ENCODE peak calls at places on chromosomes 16 and 17, in six cellular contexts. Z is fibroblast of pulmonary artery, L is neural progenitor cell, J is left ventricle myocardium inferior, D is uterus, N is suprapubic skin. B is an unnamed sample.

GRCh38 chr17:43840814-43841213 is 6.2 kb upstream of the CD300LG start:
- DNase-seq in Z (peak), L (peak), J (no peak), D (no peak), N (no peak), B (no peak)

GRCh38 chr17:20284018-20284417 is 183.3 kb downstream of the LGALS9B start:
- DNase-seq in Z (no peak), L (peak), J (no peak), D (no peak), N (no peak), B (no peak)

GRCh38 chr16:588639-588888 is 1.3 kb upstream of the RAB40C start:
- DNase-seq in Z (peak), L (peak), J (no peak), D (no peak), N (no peak), B (no peak)

GRCh38 chr16:57091200-57091989 is 988 bp upstream of the CPNE2 start:
- DNase-seq in Z (peak), L (peak), J (peak), D (peak), N (no peak), B (peak)

GRCh38 chr17:71237903-71238538 is 882.8 kb upstream of the SOX9 start:
- DNase-seq in Z (peak), L (no peak), J (no peak), D (no peak), N (no peak), B (no peak)

GRCh38 chr16:84526794-84527485 is 22.5 kb upstream of the MEAK7 start:
- DNase-seq in Z (no peak), L (peak), J (peak), D (peak), N (no peak), B (no peak)

GRCh38 chr17:67123692-67124091 is 79.3 kb downstream of the CACNG1 start:
- DNase-seq in Z (no peak), L (no peak), J (no peak), D (no peak), N (no peak), B (no peak)

GRCh38 chr17:43891851-43892671 is 15.3 kb downstream of the MPP2 start:
- DNase-seq in Z (no peak), L (no peak), J (no peak), D (no peak), N (no peak), B (no peak)

GRCh38 chr17:6243186-6243585 is 173.0 kb downstream of the WSCD1 start:
- DNase-seq in Z (no peak), L (no peak), J (no peak), D (no peak), N (no peak), B (no peak)

GRCh38 chr16:47016700-47017133 is 43.2 kb upstream of the DNAJA2 start:
- DNase-seq in Z (peak), L (no peak), J (no peak), D (no peak), N (no peak), B (no peak)

GRCh38 chr16:57165483-57165882 is 20.4 kb downstream of the PSME3IP1 start:
- DNase-seq in Z (no peak), L (no peak), J (no peak), D (no peak), N (no peak), B (no peak)

GRCh38 chr17:8463089-8463488 is 27.4 kb downstream of the NDEL1 start:
- DNase-seq in Z (no peak), L (no peak), J (no peak), D (no peak), N (no peak), B (no peak)

GRCh38 chr16:21097151-21097550 is 53.5 kb downstream of the DNAH3 start:
- DNase-seq in Z (peak), L (no peak), J (no peak), D (no peak), N (no peak), B (no peak)

GRCh38 chr17:49210158-49211029 is at the start of the genes ABI3 and GNGT2:
- DNase-seq in Z (peak), L (no peak), J (peak), D (peak), N (no peak), B (no peak)

GRCh38 chr17:72618018-72618509 is 474.4 kb downstream of the SLC39A11 start:
- DNase-seq in Z (peak), L (peak), J (no peak), D (no peak), N (peak), B (no peak)

GRCh38 chr16:70161350-70161749 is 12.2 kb upstream of the CLEC18C start:
- DNase-seq in Z (no peak), L (no peak), J (no peak), D (no peak), N (peak), B (no peak)

GRCh38 chr16:86567701-86568571 is 1.3 kb downstream of the FOXC2 start:
- DNase-seq in Z (peak), L (peak), J (peak), D (no peak), N (no peak), B (no peak)
- TF ChIP-seq CTCF in Z (no peak), L (peak), J (peak), D (no peak), N (no peak), B (no peak)

GRCh38 chr16:49462989-49463371 is 89.4 kb downstream of the C16orf78 start:
- DNase-seq in Z (no peak), L (no peak), J (no peak), D (peak), N (peak), B (peak)
- TF ChIP-seq CTCF in Z (no peak), L (no peak), J (no peak), D (no peak), N (no peak), B (no peak)

GRCh38 chr16:55035037-55035436 is 104.4 kb downstream of the IRX5 start:
- DNase-seq in Z (no peak), L (peak), J (no peak), D (no peak), N (no peak), B (no peak)
- TF ChIP-seq CTCF in Z (peak), L (peak), J (peak), D (no peak), N (peak), B (no peak)

GRCh38 chr17:75130632-75131277 is 787 bp downstream of the NT5C start:
- DNase-seq in Z (peak), L (peak), J (peak), D (peak), N (peak), B (no peak)
- TF ChIP-seq CTCF in Z (peak), L (peak), J (peak), D (no peak), N (peak), B (no peak)

B was measured in lower leg skin.